ENCODE peak calls at places on chromosomes 3 and 15, in five cellular contexts. P is PC-9, C is transverse colon, A is bronchial epithelial cell, O is psoas muscle. R is an unnamed sample.

GRCh38 chr3:157574580-157574979 is 71.4 kb upstream of the VEPH1 start:
- DNase-seq in C (no peak), A (no peak), P (no peak), O (no peak), R (no peak)

GRCh38 chr15:70923311-70924080 is 30.9 kb downstream of the LRRC49 start:
- DNase-seq in P (no peak), C (no peak), O (no peak), A (peak; percentile 16), R (peak; percentile 77)

GRCh38 chr15:51076142-51076897 is 18.4 kb downstream of the TNFAIP8L3 start:
- DNase-seq in C (no peak), A (no peak), P (no peak), O (no peak), R (no peak)

GRCh38 chr3:30162579-30162978 is 443.8 kb upstream of the TGFBR2 start:
- DNase-seq in A (peak; percentile 3), P (no peak), O (no peak), C (no peak), R (peak; percentile 81)

GRCh38 chr15:78684645-78685044 is 43.6 kb upstream of the CHRNB4 start:
- DNase-seq in O (no peak), P (no peak), C (no peak), A (no peak), R (peak; percentile 4)

GRCh38 chr3:173894-174293 is 22.7 kb upstream of the CHL1 start:
- DNase-seq in P (no peak), A (peak; percentile 5), C (no peak), O (no peak), R (no peak)

GRCh38 chr3:33035596-33035995 is 61.4 kb downstream of the GLB1 start:
- DNase-seq in O (no peak), A (peak; percentile 83), P (no peak), C (no peak), R (peak; percentile 70)

GRCh38 chr3:196493292-196493691 is 10.3 kb downstream of the RNF168 start:
- DNase-seq in A (no peak), C (no peak), P (no peak), O (no peak), R (no peak)

GRCh38 chr3:139627759-139628158 is 50.0 kb downstream of the NMNAT3 start:
- DNase-seq in P (no peak), A (no peak), O (no peak), C (no peak), R (no peak)

GRCh38 chr3:55282994-55283393 is 204.1 kb downstream of the WNT5A start:
- DNase-seq in P (no peak), C (no peak), A (no peak), O (no peak), R (no peak)

GRCh38 chr15:63023351-63023945 is 19.1 kb upstream of the TPM1 start:
- DNase-seq in C (no peak), A (no peak), O (no peak), P (no peak), R (peak; percentile 73)

GRCh38 chr3:126941721-126942270 is 41.1 kb upstream of the PLXNA1 start:
- DNase-seq in C (no peak), P (no peak), A (peak; percentile 50), O (no peak), R (no peak)

GRCh38 chr3:16601539-16602005 is 3.7 kb downstream of the DAZL start:
- DNase-seq in O (no peak), A (no peak), P (no peak), C (no peak), R (no peak)
- TF ChIP-seq CTCF in O (no peak), A (no peak), P (no peak), C (no peak), R (no peak)

GRCh38 chr15:39363761-39364586 is 216.9 kb upstream of the THBS1 start:
- DNase-seq in P (no peak), C (no peak), O (no peak), A (peak; percentile 59), R (peak; percentile 49)
- H3K4me3 ChIP-seq in P (no peak overlapping the region), C (no peak overlapping the region), O (no peak overlapping the region), A (no peak overlapping the region), R (no peak overlapping the region)

DNA sequence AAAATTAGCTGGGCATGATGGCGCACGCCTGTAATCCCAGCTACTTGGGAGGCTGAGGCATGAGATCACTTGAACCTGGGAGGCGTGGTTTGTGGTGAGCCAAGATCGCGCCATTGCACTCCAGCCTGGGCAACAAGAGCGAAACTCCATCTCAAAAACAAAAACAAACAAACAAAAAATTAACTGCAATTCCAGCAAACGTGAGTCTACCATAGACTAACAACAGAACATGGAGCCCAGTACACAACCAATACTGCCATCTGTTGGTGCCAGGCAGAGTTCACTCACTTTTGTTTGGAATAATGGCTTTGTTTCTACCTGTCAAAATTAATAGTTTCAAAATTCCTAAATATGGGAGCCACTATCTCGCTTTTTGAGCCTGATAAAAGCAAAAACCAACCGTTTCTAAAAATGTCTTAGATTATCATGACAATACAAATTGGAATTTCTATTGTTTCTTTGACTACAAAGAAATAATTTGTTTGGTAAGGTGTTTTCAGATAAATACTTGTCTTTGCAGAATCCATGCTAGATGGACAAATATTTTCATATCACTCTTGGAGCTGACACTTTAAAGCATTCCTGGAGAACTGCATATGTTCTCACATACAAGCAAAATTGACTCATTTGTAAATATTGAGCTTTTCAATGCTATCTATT is 45.0 kb downstream of the GPR176 start:
- DNase-seq in C (peak; percentile 35), A (peak; percentile 49), O (no peak), P (peak; percentile 10), R (peak; percentile 72)
- TF ChIP-seq CTCF in C (peak; percentile 51), A (peak; percentile 60), O (peak; percentile 31), P (peak; percentile 49), R (peak; percentile 74)

GRCh38 chr3:11640009-11640673 is 3.6 kb downstream of the VGLL4 start:
- DNase-seq in O (no peak), P (no peak), C (no peak), A (no peak), R (no peak)
- H3K4me3 ChIP-seq in O (peak overlapping the region; percentile 76), P (no peak overlapping the region), C (no peak overlapping the region), A (no peak overlapping the region), R (peak overlapping the region; percentile 78)

DNA sequence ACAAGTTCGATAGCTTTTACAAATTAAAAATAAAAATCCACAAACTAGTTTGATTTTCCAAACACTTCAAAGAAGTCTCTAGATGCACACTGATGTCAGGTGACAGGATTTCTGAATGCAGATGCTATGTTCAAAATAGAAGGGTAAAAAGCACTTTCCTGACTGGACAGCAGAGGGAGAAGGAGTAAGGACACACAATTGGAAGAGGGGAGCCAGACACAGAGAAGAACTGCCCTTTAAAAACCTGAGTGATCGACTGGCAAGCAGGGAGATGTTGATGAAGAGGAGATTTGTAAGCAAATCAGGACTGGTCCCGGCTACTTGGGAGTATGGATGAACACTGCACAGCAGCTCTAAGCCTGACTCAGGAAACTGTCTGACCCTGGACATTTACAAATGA is 612.8 kb downstream of the MAGI1 start:
- DNase-seq in C (no peak), A (peak; percentile 23), P (no peak), O (no peak), R (peak; percentile 29)
- TF ChIP-seq CTCF in C (peak; percentile 15), A (peak; percentile 43), P (peak; percentile 45), O (peak; percentile 27), R (peak; percentile 49)